ENCODE peak calls at places on chromosomes 16 and 17, in six cellular contexts. N is A172; W is activated T-cell treated with anti-CD3 and anti-CD28 coated beads, Interleukin-2, amount 50 U/mL, for 72 hours; H is activated CD8-positive, alpha-beta T cell treated with anti-CD3 and anti-CD28 coated beads for 36 hours; P is stimulated activated CD4-positive, alpha-beta T cell treated with anti-CD3 and anti-CD28 coated beads, Interleukin-15, amount 100 ng/mL, for 1 hour; X is NCI-H2081. I is an unnamed sample.

GRCh38 chr16:50244140-50244503 is 22.2 kb upstream of the ADCY7 start:
- DNase-seq in N (no peak), W (no peak), H (no peak), P (no peak), X (no peak), I (no peak)

GRCh38 chr17:80916246-80916645 is 75.4 kb upstream of the CHMP6 start:
- DNase-seq in N (no peak), W (no peak), H (no peak), P (no peak), X (no peak), I (no peak)

GRCh38 chr16:89687092-89687940 is 827 bp downstream of the CDK10 start:
- DNase-seq in N (peak), W (peak), H (peak), P (no peak), X (no peak), I (peak)

GRCh38 chr17:38705803-38706624 is 941 bp downstream of the MLLT6 start:
- DNase-seq in N (no peak), W (peak), H (peak), P (peak), X (peak), I (no peak)

GRCh38 chr16:716768-717325 is 1.9 kb downstream of the METRN start:
- DNase-seq in N (no peak), W (no peak), H (no peak), P (no peak), X (no peak), I (no peak)

GRCh38 chr16:66251406-66252160 is 114.9 kb upstream of the CDH5 start:
- DNase-seq in N (no peak), W (no peak), H (no peak), P (no peak), X (no peak), I (no peak)

GRCh38 chr17:65433592-65433991 is 127.9 kb downstream of the AXIN2 start:
- DNase-seq in N (peak), W (no peak), H (peak), P (no peak), X (no peak), I (no peak)

GRCh38 chr16:59878479-59878878 is 1144.4 kb upstream of the GOT2 start:
- DNase-seq in N (peak), W (no peak), H (no peak), P (no peak), X (no peak), I (no peak)

GRCh38 chr17:64332502-64332901 is 58.2 kb downstream of the PECAM1 start:
- DNase-seq in N (no peak), W (no peak), H (no peak), P (no peak), X (no peak), I (no peak)

GRCh38 chr16:11276880-11277593 is 757 bp upstream of the PRM2 start:
- DNase-seq in N (no peak), W (no peak), H (no peak), P (no peak), X (no peak), I (no peak)

GRCh38 chr17:43094129-43094834 is 30.9 kb downstream of the BRCA1 start:
- DNase-seq in N (peak), W (no peak), H (no peak), P (no peak), X (no peak), I (no peak)

GRCh38 chr17:37546242-37546641 is 56.6 kb downstream of the DUSP14 start:
- DNase-seq in N (no peak), W (no peak), H (no peak), P (no peak), X (no peak), I (no peak)

GRCh38 chr17:17198281-17198680 is 7.9 kb downstream of the PLD6 start:
- DNase-seq in N (no peak), W (no peak), H (no peak), P (no peak), X (no peak), I (no peak)

GRCh38 chr17:72985882-72986720 is 106.4 kb downstream of the SLC39A11 start:
- DNase-seq in N (peak), W (peak), H (peak), P (no peak), X (peak), I (no peak)

GRCh38 chr17:74699236-74699635 is 13.5 kb downstream of the CD300LF start:
- DNase-seq in N (no peak), W (no peak), H (no peak), P (no peak), X (no peak), I (no peak)

GRCh38 chr17:296382-296781 is 56.2 kb downstream of the RPH3AL start:
- DNase-seq in N (no peak), W (no peak), H (no peak), P (no peak), X (no peak), I (no peak)

GRCh38 chr16:21314339-21314738 is 36.2 kb upstream of the CRYM start:
- DNase-seq in N (no peak), W (no peak), H (no peak), P (no peak), X (no peak), I (no peak)